ENCODE peak calls at places on chromosomes 5 and 9, in nine cellular contexts. T is PC-3, U is GM12878, E is HCT116, A is hepatocyte, W is GM23248, D is GM23338, B is PC-9, J is endothelial cell of umbilical vein. R is an unnamed sample.

GRCh38 chr5:76356887-76357286 is 46.2 kb upstream of the IQGAP2 start:
- DNase-seq in T (no peak), U (no peak), E (no peak), A (no peak), W (no peak), D (no peak), B (no peak), J (no peak), R (no peak)

GRCh38 chr9:106179181-106179580 is 484.8 kb downstream of the TMEM38B start:
- DNase-seq in T (no peak), U (no peak), E (no peak), A (peak), W (no peak), D (no peak), B (no peak), J (no peak), R (no peak)

GRCh38 chr9:4864234-4864661 is 71.5 kb downstream of the RCL1 start:
- DNase-seq in T (no peak), U (no peak), E (no peak), A (no peak), W (no peak), D (peak), B (no peak), J (no peak), R (no peak)

GRCh38 chr9:76927540-76928240 is 21.8 kb upstream of the PRUNE2 start:
- DNase-seq in T (peak), U (no peak), E (no peak), A (no peak), W (peak), D (no peak), B (no peak), J (no peak), R (no peak)

GRCh38 chr9:99905833-99906402 is 536 bp upstream of the STX17 start:
- DNase-seq in T (peak), U (no peak), E (no peak), A (peak), W (peak), D (no peak), B (peak), J (no peak), R (peak)

GRCh38 chr5:117302949-117303348 is 728.3 kb upstream of the SEMA6A start:
- DNase-seq in T (no peak), U (no peak), E (no peak), A (no peak), W (no peak), D (no peak), B (no peak), J (no peak), R (no peak)

GRCh38 chr9:124617477-124618141 is 110.4 kb upstream of the NR5A1 start:
- DNase-seq in T (peak), U (peak), E (peak), A (peak), W (peak), D (peak), B (peak), J (peak), R (peak)

GRCh38 chr9:90038778-90039177 is 434.0 kb downstream of the GADD45G start:
- DNase-seq in T (no peak), U (no peak), E (no peak), A (no peak), W (no peak), D (peak), B (no peak), J (no peak), R (peak)

GRCh38 chr9:40884072-40884901 is 244.2 kb downstream of the FOXD4L6 start:
- DNase-seq in T (no peak), U (no peak), E (no peak), A (no peak), W (no peak), D (no peak), B (no peak), J (no peak), R (no peak)

GRCh38 chr9:116617389-116617788 is 69.7 kb upstream of the TRIM32 start:
- DNase-seq in T (no peak), U (no peak), E (no peak), A (no peak), W (no peak), D (no peak), B (no peak), J (no peak), R (no peak)

GRCh38 chr5:146072595-146072994 is 32.8 kb downstream of the PLAC8L1 start:
- DNase-seq in T (no peak), U (no peak), E (no peak), A (no peak), W (no peak), D (peak), B (no peak), J (no peak), R (no peak)

GRCh38 chr9:114178756-114179450 is 23.6 kb downstream of the COL27A1 start:
- DNase-seq in T (no peak), U (no peak), E (no peak), A (no peak), W (no peak), D (no peak), B (no peak), J (no peak), R (no peak)

GRCh38 chr9:89379508-89380115 is 61.3 kb downstream of the SECISBP2 start:
- DNase-seq in T (no peak), U (no peak), E (no peak), A (no peak), W (no peak), D (no peak), B (no peak), J (no peak), R (no peak)

GRCh38 chr5:79746645-79747044 is 57.0 kb downstream of the CMYA5 start:
- DNase-seq in T (no peak), U (no peak), E (no peak), A (no peak), W (no peak), D (peak), B (no peak), J (no peak), R (no peak)

GRCh38 chr9:11233693-11234092 is 620.9 kb upstream of the PTPRD start:
- DNase-seq in T (no peak), U (no peak), E (no peak), A (no peak), W (no peak), D (peak), B (no peak), J (no peak), R (no peak)

GRCh38 chr5:156475831-156476551 is 149.0 kb downstream of the SGCD start:
- DNase-seq in T (no peak), U (no peak), E (no peak), A (peak), W (peak), D (peak), B (no peak), J (no peak), R (peak)

GRCh38 chr5:162607879-162608278 is 540.3 kb downstream of the GABRG2 start:
- DNase-seq in T (no peak), U (no peak), E (no peak), A (no peak), W (no peak), D (peak), B (no peak), J (no peak), R (no peak)

GRCh38 chr5:98865690-98866089 is 63.1 kb downstream of the CHD1 start:
- DNase-seq in T (no peak), U (no peak), E (no peak), A (no peak), W (no peak), D (no peak), B (no peak), J (no peak), R (peak)

GRCh38 chr9:120454427-120454826 is 125.5 kb downstream of the CDK5RAP2 start:
- DNase-seq in T (no peak), U (no peak), E (no peak), A (no peak), W (no peak), D (no peak), B (no peak), J (no peak), R (no peak)

GRCh38 chr5:751496-751895 is 33.0 kb downstream of the ZDHHC11B start:
- DNase-seq in T (no peak), U (no peak), E (no peak), A (no peak), W (no peak), D (no peak), B (no peak), J (no peak), R (no peak)

GRCh38 chr9:18353473-18353872 is 120.5 kb upstream of the ADAMTSL1 start:
- DNase-seq in T (no peak), U (no peak), E (no peak), A (no peak), W (no peak), D (no peak), B (no peak), J (no peak), R (no peak)

GRCh38 chr9:5510360-5510931 is at the start of gene PDCD1LG2:
- DNase-seq in T (peak), U (peak), E (no peak), A (no peak), W (peak), D (no peak), B (no peak), J (peak), R (peak)

GRCh38 chr5:37208883-37209808 is 40.0 kb downstream of the CPLANE1 start:
- DNase-seq in T (no peak), U (no peak), E (no peak), A (no peak), W (peak), D (peak), B (no peak), J (peak), R (peak)

GRCh38 chr9:136015656-136016055 is 54.5 kb upstream of the UBAC1 start:
- DNase-seq in T (no peak), U (no peak), E (no peak), A (no peak), W (no peak), D (no peak), B (no peak), J (no peak), R (no peak)

GRCh38 chr5:74582853-74583252 is 57.7 kb downstream of the ENC1 start:
- DNase-seq in T (no peak), U (no peak), E (no peak), A (no peak), W (no peak), D (no peak), B (no peak), J (no peak), R (no peak)

GRCh38 chr5:68319316-68320093 is 103.9 kb downstream of the PIK3R1 start:
- DNase-seq in T (peak), U (no peak), E (no peak), A (no peak), W (peak), D (no peak), B (no peak), J (peak), R (peak)

DNA sequence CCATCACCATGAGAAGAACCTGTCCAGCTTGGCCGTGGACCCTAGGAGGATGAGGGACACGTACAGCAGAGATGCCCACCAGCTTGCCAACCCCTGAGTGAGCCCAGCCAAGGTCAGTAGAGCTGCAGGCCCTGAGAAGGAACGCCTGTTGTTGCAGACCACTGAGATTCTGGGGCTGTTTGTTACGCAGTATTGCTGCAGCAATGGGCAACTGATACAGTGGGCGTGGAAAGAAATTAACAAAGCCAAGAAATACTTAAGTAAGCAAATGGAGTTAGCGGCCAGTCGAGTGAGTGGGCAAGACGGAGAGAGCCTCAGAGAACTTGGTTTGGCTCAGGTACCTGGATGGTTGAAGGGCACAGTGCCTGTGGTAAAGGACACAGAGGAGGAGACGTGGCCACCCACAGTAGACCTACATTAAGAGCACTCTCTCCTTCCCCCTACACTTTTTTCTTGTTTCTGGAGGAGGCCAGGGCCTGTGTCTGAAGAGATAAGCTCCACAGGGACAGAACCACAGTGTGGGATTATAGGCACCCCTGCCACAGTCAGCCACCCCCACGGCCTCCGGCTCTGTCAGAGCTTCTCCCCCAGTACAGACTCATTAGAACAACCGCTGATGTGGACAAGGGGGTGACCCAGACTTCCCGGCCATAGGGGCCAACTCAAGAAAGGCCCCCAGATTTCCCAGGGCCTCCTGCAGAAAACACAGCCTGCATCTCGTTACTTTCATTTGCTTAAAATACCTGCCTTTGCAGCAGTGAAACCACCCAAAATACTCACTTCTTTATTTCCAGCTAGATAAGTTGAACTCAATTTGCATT is 40.1 kb upstream of the GRHPR start:
- DNase-seq in T (no peak), U (peak), E (no peak), A (no peak), W (no peak), D (no peak), B (no peak), J (no peak), R (no peak)
- H2AFZ ChIP-seq in T (no peak), U (peak), E (no peak), A (no peak), W (no peak), D (no peak), B (no peak), J (no peak), R (no peak)

GRCh38 chr9:109321727-109322126 is 868 bp upstream of the EPB41L4B start:
- DNase-seq in T (no peak), U (no peak), E (no peak), A (no peak), W (no peak), D (no peak), B (no peak), J (no peak), R (no peak)

GRCh38 chr9:109320338-109320733 is 523 bp downstream of the EPB41L4B start:
- DNase-seq in T (peak), U (no peak), E (no peak), A (peak), W (peak), D (peak), B (peak), J (no peak), R (no peak)

GRCh38 chr9:109319631-109320233 is 1.1 kb downstream of the EPB41L4B start:
- DNase-seq in T (no peak), U (no peak), E (no peak), A (peak), W (peak), D (peak), B (peak), J (no peak), R (no peak)

GRCh38 chr9:109319072-109319630 is 1.7 kb downstream of the EPB41L4B start:
- DNase-seq in T (peak), U (no peak), E (no peak), A (peak), W (no peak), D (peak), B (peak), J (no peak), R (peak)

DNA sequence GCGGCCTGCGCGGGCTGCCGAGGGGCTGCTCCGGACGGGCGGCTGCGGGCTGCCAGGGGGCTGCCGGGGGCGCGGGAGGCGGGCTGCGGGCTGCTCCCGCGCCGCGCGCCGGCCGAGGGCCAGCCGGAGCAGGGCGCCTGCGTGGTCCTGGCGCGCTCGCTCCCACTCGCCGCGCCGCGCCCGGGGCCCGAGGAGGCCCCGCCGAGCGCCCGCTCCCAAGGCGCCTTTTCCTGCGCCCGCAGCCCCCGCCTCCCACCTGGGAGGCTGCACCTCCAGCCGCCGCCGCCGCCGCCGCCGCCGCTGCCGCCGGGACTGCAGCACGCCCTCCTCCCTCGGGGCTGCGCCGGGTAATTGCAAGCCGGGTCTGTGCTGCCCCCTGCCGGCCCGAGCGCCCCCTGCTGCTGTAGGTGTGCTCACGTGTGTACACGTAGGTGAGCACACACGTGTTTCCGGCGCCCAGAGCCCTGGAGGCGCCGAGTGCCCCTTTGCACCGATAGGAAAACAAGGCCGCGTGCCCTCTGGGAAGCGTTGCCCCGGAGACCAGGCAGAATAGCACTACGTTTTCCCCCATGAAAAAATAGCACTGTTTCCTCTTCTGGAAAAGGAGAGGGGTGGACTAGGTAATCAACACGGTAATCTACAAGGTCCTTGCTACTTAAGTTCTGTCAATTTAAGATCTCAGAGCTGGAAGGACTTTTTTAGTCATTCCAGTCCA is at the start of gene EPB41L4B:
- DNase-seq in T (peak), U (peak), E (peak), A (peak), W (peak), D (peak), B (peak), J (peak), R (peak)
- H2AFZ ChIP-seq in T (peak), U (peak), E (peak), A (peak), W (peak), D (peak), B (peak), J (peak), R (no peak)

DNA sequence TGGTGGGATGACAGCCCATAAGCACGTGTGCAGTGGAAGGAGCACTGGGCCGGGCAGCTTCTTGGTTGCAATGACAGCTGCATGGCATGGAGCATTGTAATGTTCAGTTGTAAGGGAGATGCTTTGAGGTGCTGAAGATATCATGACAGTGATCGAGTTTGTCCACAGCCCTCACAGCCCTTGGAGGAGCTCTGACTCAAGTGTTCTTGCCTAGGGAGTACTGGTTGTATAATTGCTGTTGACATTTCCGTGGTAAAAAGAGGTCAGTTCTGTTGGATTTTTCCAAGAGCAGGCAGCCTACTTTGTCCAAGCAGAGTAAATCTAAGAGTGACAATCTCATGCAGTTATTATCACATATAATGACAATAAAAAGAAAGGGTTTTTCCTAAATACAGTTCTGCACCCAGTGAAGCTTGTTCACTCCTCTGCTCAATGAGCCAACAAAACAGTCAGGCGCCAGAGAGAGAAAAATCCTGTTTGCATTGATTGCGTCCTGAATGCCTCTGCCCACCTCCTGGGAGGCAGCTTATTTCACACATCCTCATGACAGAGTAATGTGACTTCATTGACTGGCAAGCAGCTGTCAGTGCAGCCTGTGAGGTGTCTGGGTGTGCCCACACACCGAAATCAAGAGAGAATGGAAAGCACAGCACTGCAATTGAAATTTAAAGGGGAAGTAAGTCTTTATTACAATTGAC is 248.0 kb downstream of the NTRK2 start:
- DNase-seq in T (no peak), U (no peak), E (no peak), A (no peak), W (no peak), D (no peak), B (no peak), J (no peak), R (no peak)
- H2AFZ ChIP-seq in T (no peak), U (no peak), E (no peak), A (no peak), W (no peak), D (peak), B (no peak), J (no peak), R (no peak)

GRCh38 chr9:123321874-123322770 is 33.9 kb upstream of the CRB2 start:
- DNase-seq in T (no peak), U (no peak), E (no peak), A (no peak), W (no peak), D (no peak), B (no peak), J (no peak), R (no peak)
- H2AFZ ChIP-seq in T (no peak), U (peak), E (no peak), A (no peak), W (no peak), D (peak), B (no peak), J (no peak), R (no peak)

GRCh38 chr9:70421272-70422180 is 7.1 kb upstream of the KLF9 start:
- DNase-seq in T (no peak), U (no peak), E (no peak), A (peak), W (peak), D (peak), B (no peak), J (peak), R (peak)
- H2AFZ ChIP-seq in T (peak), U (no peak), E (no peak), A (no peak), W (peak), D (peak), B (no peak), J (no peak), R (no peak)

DNA sequence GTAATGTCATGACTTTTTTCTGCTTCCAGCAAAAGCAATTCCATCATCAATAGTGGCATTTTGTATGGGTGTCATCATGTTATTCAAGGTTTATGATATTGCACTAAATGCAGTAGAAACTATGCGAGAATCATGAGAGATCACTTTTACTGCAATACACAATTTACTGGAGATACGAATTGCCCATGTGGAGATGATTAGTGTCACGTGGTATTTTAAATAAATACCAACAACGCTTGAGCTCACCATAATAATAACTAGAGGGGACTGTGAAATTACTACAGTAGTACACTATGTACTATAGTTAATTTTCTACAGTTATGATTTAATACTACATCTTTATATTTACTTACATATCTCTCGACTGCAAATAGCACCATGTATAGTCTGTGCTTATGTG is 49.7 kb downstream of the FAM174A start:
- DNase-seq in T (no peak), U (no peak), E (no peak), A (no peak), W (peak), D (no peak), B (no peak), J (no peak), R (no peak)
- H2AFZ ChIP-seq in T (no peak), U (no peak), E (no peak), A (no peak), W (no peak), D (no peak), B (no peak), J (no peak), R (no peak)

R was measured in fibroblast of lung.